ENCODE peak calls at places on chromosomes 16 and 17, in ten cellular contexts. One of them, this sample, is unnamed.

GRCh38 chr17:20071824-20072691 is 62.9 kb downstream of the SPECC1 start:
- DNase-seq in GM19239: no peak
- DNase-seq in neural progenitor cell: no peak
- DNase-seq in SK-N-MC: no peak
- DNase-seq in left lung: no peak
- DNase-seq in GM18507: no peak
- DNase-seq in heart right ventricle: no peak
- DNase-seq in hypothalamus: no peak
- DNase-seq in stimulated activated CD4-positive, alpha-beta T cell treated with anti-CD3 and anti-CD28 coated beads, Interleukin-1b, Interleukin-23, amount 100 ng/mL, for 24 hours: no peak
- DNase-seq in EL: no peak
- DNase-seq in this sample: no peak

GRCh38 chr17:40176409-40177110 is 710 bp upstream of the RAPGEFL1 start:
- DNase-seq in GM19239: no peak
- DNase-seq in neural progenitor cell: no peak
- DNase-seq in SK-N-MC: no peak
- DNase-seq in left lung: peak; percentile 64
- DNase-seq in GM18507: no peak
- DNase-seq in heart right ventricle: no peak
- DNase-seq in hypothalamus: no peak
- DNase-seq in stimulated activated CD4-positive, alpha-beta T cell treated with anti-CD3 and anti-CD28 coated beads, Interleukin-1b, Interleukin-23, amount 100 ng/mL, for 24 hours: no peak
- DNase-seq in EL: no peak
- DNase-seq in this sample: no peak

GRCh38 chr17:77915594-77916021 is 42.9 kb upstream of the TNRC6C start:
- DNase-seq in GM19239: no peak
- DNase-seq in neural progenitor cell: peak; percentile 1
- DNase-seq in SK-N-MC: no peak
- DNase-seq in left lung: peak; percentile 11
- DNase-seq in GM18507: no peak
- DNase-seq in heart right ventricle: no peak
- DNase-seq in hypothalamus: no peak
- DNase-seq in stimulated activated CD4-positive, alpha-beta T cell treated with anti-CD3 and anti-CD28 coated beads, Interleukin-1b, Interleukin-23, amount 100 ng/mL, for 24 hours: no peak
- DNase-seq in EL: no peak
- DNase-seq in this sample: no peak

GRCh38 chr17:74148446-74148845 is 55.0 kb upstream of the RPL38 start:
- DNase-seq in GM19239: no peak
- DNase-seq in neural progenitor cell: no peak
- DNase-seq in SK-N-MC: no peak
- DNase-seq in left lung: no peak
- DNase-seq in GM18507: no peak
- DNase-seq in heart right ventricle: no peak
- DNase-seq in hypothalamus: no peak
- DNase-seq in stimulated activated CD4-positive, alpha-beta T cell treated with anti-CD3 and anti-CD28 coated beads, Interleukin-1b, Interleukin-23, amount 100 ng/mL, for 24 hours: no peak
- DNase-seq in EL: no peak
- DNase-seq in this sample: no peak

GRCh38 chr16:57752581-57753447 is 17.2 kb downstream of the KATNB1 start:
- DNase-seq in GM19239: no peak
- DNase-seq in neural progenitor cell: no peak
- DNase-seq in SK-N-MC: no peak
- DNase-seq in left lung: no peak
- DNase-seq in GM18507: no peak
- DNase-seq in heart right ventricle: no peak
- DNase-seq in hypothalamus: no peak
- DNase-seq in stimulated activated CD4-positive, alpha-beta T cell treated with anti-CD3 and anti-CD28 coated beads, Interleukin-1b, Interleukin-23, amount 100 ng/mL, for 24 hours: no peak
- DNase-seq in EL: no peak
- DNase-seq in this sample: no peak

GRCh38 chr16:62391940-62392339 is 355.7 kb upstream of the CDH8 start:
- DNase-seq in GM19239: no peak
- DNase-seq in neural progenitor cell: no peak
- DNase-seq in SK-N-MC: no peak
- DNase-seq in left lung: no peak
- DNase-seq in GM18507: no peak
- DNase-seq in heart right ventricle: no peak
- DNase-seq in hypothalamus: no peak
- DNase-seq in stimulated activated CD4-positive, alpha-beta T cell treated with anti-CD3 and anti-CD28 coated beads, Interleukin-1b, Interleukin-23, amount 100 ng/mL, for 24 hours: no peak
- DNase-seq in EL: no peak
- DNase-seq in this sample: no peak

GRCh38 chr16:65061935-65062334 is 59.9 kb downstream of the CDH11 start:
- DNase-seq in GM19239: no peak
- DNase-seq in neural progenitor cell: no peak
- DNase-seq in SK-N-MC: no peak
- DNase-seq in left lung: no peak
- DNase-seq in GM18507: no peak
- DNase-seq in heart right ventricle: no peak
- DNase-seq in hypothalamus: no peak
- DNase-seq in stimulated activated CD4-positive, alpha-beta T cell treated with anti-CD3 and anti-CD28 coated beads, Interleukin-1b, Interleukin-23, amount 100 ng/mL, for 24 hours: no peak
- DNase-seq in EL: no peak
- DNase-seq in this sample: no peak

GRCh38 chr17:41870627-41871026 is 5.4 kb upstream of the KLHL11 start:
- DNase-seq in GM19239: no peak
- DNase-seq in neural progenitor cell: no peak
- DNase-seq in SK-N-MC: no peak
- DNase-seq in left lung: no peak
- DNase-seq in GM18507: no peak
- DNase-seq in heart right ventricle: no peak
- DNase-seq in hypothalamus: no peak
- DNase-seq in stimulated activated CD4-positive, alpha-beta T cell treated with anti-CD3 and anti-CD28 coated beads, Interleukin-1b, Interleukin-23, amount 100 ng/mL, for 24 hours: no peak
- DNase-seq in EL: no peak
- DNase-seq in this sample: no peak

GRCh38 chr17:20262116-20262977 is 205.0 kb downstream of the LGALS9B start:
- DNase-seq in GM19239: no peak
- DNase-seq in neural progenitor cell: no peak
- DNase-seq in SK-N-MC: no peak
- DNase-seq in left lung: no peak
- DNase-seq in GM18507: no peak
- DNase-seq in heart right ventricle: no peak
- DNase-seq in hypothalamus: no peak
- DNase-seq in stimulated activated CD4-positive, alpha-beta T cell treated with anti-CD3 and anti-CD28 coated beads, Interleukin-1b, Interleukin-23, amount 100 ng/mL, for 24 hours: no peak
- DNase-seq in EL: no peak
- DNase-seq in this sample: no peak

GRCh38 chr16:66946974-66947301 is 11.6 kb downstream of the CES2 start:
- DNase-seq in GM19239: no peak
- DNase-seq in neural progenitor cell: no peak
- DNase-seq in SK-N-MC: no peak
- DNase-seq in left lung: no peak
- DNase-seq in GM18507: no peak
- DNase-seq in heart right ventricle: no peak
- DNase-seq in hypothalamus: no peak
- DNase-seq in stimulated activated CD4-positive, alpha-beta T cell treated with anti-CD3 and anti-CD28 coated beads, Interleukin-1b, Interleukin-23, amount 100 ng/mL, for 24 hours: no peak
- DNase-seq in EL: no peak
- DNase-seq in this sample: no peak

GRCh38 chr17:44911133-44912001 is 3.9 kb downstream of the GFAP start:
- DNase-seq in GM19239: peak; percentile 49
- DNase-seq in neural progenitor cell: peak; percentile 84
- DNase-seq in SK-N-MC: no peak
- DNase-seq in left lung: peak; percentile 68
- DNase-seq in GM18507: no peak
- DNase-seq in heart right ventricle: peak; percentile 64
- DNase-seq in hypothalamus: peak; percentile 66
- DNase-seq in stimulated activated CD4-positive, alpha-beta T cell treated with anti-CD3 and anti-CD28 coated beads, Interleukin-1b, Interleukin-23, amount 100 ng/mL, for 24 hours: peak; percentile 25
- DNase-seq in EL: peak; percentile 61
- DNase-seq in this sample: peak; percentile 62

GRCh38 chr17:77516902-77517301 is 376.1 kb downstream of the SEC14L1 start:
- DNase-seq in GM19239: no peak
- DNase-seq in neural progenitor cell: no peak
- DNase-seq in SK-N-MC: no peak
- DNase-seq in left lung: no peak
- DNase-seq in GM18507: no peak
- DNase-seq in heart right ventricle: no peak
- DNase-seq in hypothalamus: no peak
- DNase-seq in stimulated activated CD4-positive, alpha-beta T cell treated with anti-CD3 and anti-CD28 coated beads, Interleukin-1b, Interleukin-23, amount 100 ng/mL, for 24 hours: no peak
- DNase-seq in EL: peak; percentile 74
- DNase-seq in this sample: no peak

GRCh38 chr16:74029122-74029805 is 267.4 kb upstream of the PSMD7 start:
- DNase-seq in GM19239: no peak
- DNase-seq in neural progenitor cell: no peak
- DNase-seq in SK-N-MC: no peak
- DNase-seq in left lung: no peak
- DNase-seq in GM18507: no peak
- DNase-seq in heart right ventricle: no peak
- DNase-seq in hypothalamus: no peak
- DNase-seq in stimulated activated CD4-positive, alpha-beta T cell treated with anti-CD3 and anti-CD28 coated beads, Interleukin-1b, Interleukin-23, amount 100 ng/mL, for 24 hours: no peak
- DNase-seq in EL: no peak
- DNase-seq in this sample: no peak

GRCh38 chr16:78072275-78072674 is 27.2 kb upstream of the WWOX start:
- DNase-seq in GM19239: no peak
- DNase-seq in neural progenitor cell: no peak
- DNase-seq in SK-N-MC: no peak
- DNase-seq in left lung: no peak
- DNase-seq in GM18507: no peak
- DNase-seq in heart right ventricle: no peak
- DNase-seq in hypothalamus: no peak
- DNase-seq in stimulated activated CD4-positive, alpha-beta T cell treated with anti-CD3 and anti-CD28 coated beads, Interleukin-1b, Interleukin-23, amount 100 ng/mL, for 24 hours: no peak
- DNase-seq in EL: no peak
- DNase-seq in this sample: no peak

GRCh38 chr17:68544111-68544510 is 31.9 kb downstream of the PRKAR1A start:
- DNase-seq in GM19239: no peak
- DNase-seq in neural progenitor cell: no peak
- DNase-seq in SK-N-MC: no peak
- DNase-seq in left lung: no peak
- DNase-seq in GM18507: no peak
- DNase-seq in heart right ventricle: no peak
- DNase-seq in hypothalamus: no peak
- DNase-seq in stimulated activated CD4-positive, alpha-beta T cell treated with anti-CD3 and anti-CD28 coated beads, Interleukin-1b, Interleukin-23, amount 100 ng/mL, for 24 hours: no peak
- DNase-seq in EL: no peak
- DNase-seq in this sample: no peak

GRCh38 chr17:9371019-9371418 is 204.6 kb downstream of the STX8 start:
- DNase-seq in GM19239: no peak
- DNase-seq in neural progenitor cell: no peak
- DNase-seq in SK-N-MC: no peak
- DNase-seq in left lung: no peak
- DNase-seq in GM18507: no peak
- DNase-seq in heart right ventricle: peak; percentile 31
- DNase-seq in hypothalamus: no peak
- DNase-seq in stimulated activated CD4-positive, alpha-beta T cell treated with anti-CD3 and anti-CD28 coated beads, Interleukin-1b, Interleukin-23, amount 100 ng/mL, for 24 hours: no peak
- DNase-seq in EL: peak; percentile 77
- DNase-seq in this sample: peak; percentile 74